ENCODE peak calls at places on chromosomes 2 and 18, in seven cellular contexts. X is upper lobe of right lung; I is CD8-positive, alpha-beta memory T cell; G is SJSA1; Q is lower lobe of right lung; R is CD8-positive, alpha-beta T cell; M is pancreas. S is an unnamed sample.

GRCh38 chr2:145764631-145765030 is 1244.7 kb upstream of the ZEB2 start:
- DNase-seq in X (no peak), I (no peak), G (no peak), Q (no peak), R (no peak), M (no peak), S (peak; percentile 84)

GRCh38 chr2:7456762-7457161 is 539.5 kb downstream of the RNF144A start:
- DNase-seq in X (no peak), I (no peak), G (no peak), Q (no peak), R (no peak), M (no peak), S (no peak)

GRCh38 chr2:37358466-37358865 is 14.0 kb downstream of the QPCT start:
- DNase-seq in X (no peak), I (no peak), G (no peak), Q (no peak), R (no peak), M (no peak), S (no peak)

GRCh38 chr18:35775887-35776286 is 194.3 kb downstream of the GALNT1 start:
- DNase-seq in X (no peak), I (no peak), G (no peak), Q (no peak), R (no peak), M (no peak), S (no peak)

GRCh38 chr2:229001196-229001595 is 269.9 kb downstream of the PID1 start:
- DNase-seq in X (no peak), I (no peak), G (no peak), Q (no peak), R (no peak), M (no peak), S (no peak)

GRCh38 chr2:237118731-237119130 is 33.0 kb downstream of the COPS8 start:
- DNase-seq in X (no peak), I (no peak), G (no peak), Q (no peak), R (no peak), M (no peak), S (no peak)

GRCh38 chr2:8285081-8285480 is 396.8 kb upstream of the ID2 start:
- DNase-seq in X (no peak), I (no peak), G (peak; percentile 72), Q (no peak), R (no peak), M (no peak), S (peak; percentile 58)

GRCh38 chr2:149741646-149742045 is 154.1 kb upstream of the MMADHC start:
- DNase-seq in X (no peak), I (no peak), G (peak; percentile 92), Q (no peak), R (no peak), M (no peak), S (no peak)

GRCh38 chr2:197990356-197990755 is 186.0 kb downstream of the PLCL1 start:
- DNase-seq in X (no peak), I (no peak), G (no peak), Q (no peak), R (no peak), M (no peak), S (no peak)

GRCh38 chr18:3612315-3612714 is 162.3 kb downstream of the TGIF1 start:
- DNase-seq in X (no peak), I (no peak), G (no peak), Q (no peak), R (no peak), M (no peak), S (no peak)

GRCh38 chr2:16441431-16441830 is 224.2 kb downstream of the CYRIA start:
- DNase-seq in X (no peak), I (no peak), G (no peak), Q (no peak), R (no peak), M (no peak), S (no peak)

GRCh38 chr2:118807668-118808428 is 39.6 kb downstream of the EN1 start:
- DNase-seq in X (no peak), I (no peak), G (no peak), Q (no peak), R (no peak), M (no peak), S (no peak)

GRCh38 chr18:26757263-26758019 is 108.1 kb downstream of the AQP4 start:
- DNase-seq in X (no peak), I (no peak), G (no peak), Q (no peak), R (no peak), M (peak; percentile 68), S (no peak)

GRCh38 chr2:190099890-190100289 is 37.4 kb upstream of the MSTN start:
- DNase-seq in X (no peak), I (no peak), G (no peak), Q (no peak), R (no peak), M (no peak), S (no peak)

GRCh38 chr2:158600155-158600802 is 143.5 kb downstream of the PKP4 start:
- DNase-seq in X (no peak), I (no peak), G (peak; percentile 90), Q (no peak), R (no peak), M (peak; percentile 15), S (peak; percentile 61)

GRCh38 chr2:116517936-116518335 is 1296.6 kb upstream of the DDX18 start:
- DNase-seq in X (no peak), I (no peak), G (no peak), Q (no peak), R (no peak), M (no peak), S (no peak)

GRCh38 chr2:117948585-117948984 is 65.3 kb downstream of the CCDC93 start:
- DNase-seq in X (no peak), I (no peak), G (no peak), Q (no peak), R (no peak), M (no peak), S (no peak)

GRCh38 chr2:146239392-146240135 is 1605.3 kb upstream of the ACVR2A start:
- DNase-seq in X (no peak), I (no peak), G (no peak), Q (no peak), R (no peak), M (no peak), S (no peak)

GRCh38 chr2:231199219-231199618 is 788 bp downstream of the ARMC9 start:
- DNase-seq in X (no peak), I (no peak), G (no peak), Q (no peak), R (no peak), M (no peak), S (no peak)

GRCh38 chr2:234377761-234378341 is 119.0 kb downstream of the ARL4C start:
- DNase-seq in X (no peak), I (no peak), G (peak; percentile 74), Q (no peak), R (no peak), M (no peak), S (no peak)

GRCh38 chr2:210003394-210003793 is 956 bp downstream of the RPE start:
- DNase-seq in X (no peak), I (no peak), G (no peak), Q (no peak), R (no peak), M (no peak), S (no peak)

GRCh38 chr2:224915126-224915525 is 127.1 kb downstream of the DOCK10 start:
- DNase-seq in X (no peak), I (no peak), G (no peak), Q (no peak), R (no peak), M (no peak), S (no peak)

GRCh38 chr2:183010112-183010511 is 28.1 kb downstream of the NCKAP1 start:
- DNase-seq in X (no peak), I (no peak), G (no peak), Q (no peak), R (no peak), M (no peak), S (peak; percentile 53)

GRCh38 chr2:235433860-235434259 is 60.0 kb upstream of the AGAP1 start:
- DNase-seq in X (no peak), I (no peak), G (no peak), Q (no peak), R (no peak), M (peak; percentile 67), S (peak; percentile 81)

GRCh38 chr18:79552140-79552631 is 127.4 kb upstream of the CTDP1 start:
- DNase-seq in X (no peak), I (no peak), G (no peak), Q (no peak), R (no peak), M (no peak), S (no peak)
- H3K4me3 ChIP-seq in X (no peak overlapping the region), I (no peak overlapping the region), G (no peak overlapping the region), Q (no peak overlapping the region), R (no peak overlapping the region), M (no peak overlapping the region), S (no peak overlapping the region)

GRCh38 chr2:139836769-139837168 is 1056.6 kb upstream of the NXPH2 start:
- DNase-seq in X (no peak), I (no peak), G (no peak), Q (no peak), R (no peak), M (no peak), S (no peak)

DNA sequence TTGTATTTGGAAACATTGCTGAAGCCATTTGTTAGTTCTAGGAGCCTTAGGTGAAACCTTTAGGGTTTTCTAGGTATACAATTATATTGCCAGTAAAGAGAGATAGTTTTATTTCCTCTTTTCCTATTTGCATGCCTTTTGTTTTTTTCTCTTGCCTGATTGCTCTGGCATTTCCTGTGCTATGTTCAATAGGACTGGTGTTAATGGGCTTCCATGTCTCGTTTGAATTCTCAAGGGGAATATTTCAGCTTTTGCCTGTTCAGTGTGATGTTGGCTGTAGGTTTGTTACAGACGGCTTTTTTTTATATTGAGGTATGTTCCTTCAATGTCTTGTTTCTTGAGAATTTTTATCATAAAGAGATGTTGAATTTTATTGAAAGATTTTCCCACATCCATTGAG is 1054.9 kb upstream of the NXPH2 start:
- DNase-seq in X (no peak), I (no peak), G (no peak), Q (no peak), R (no peak), M (no peak), S (no peak)
- H3K4me3 ChIP-seq in X (no peak overlapping the region), I (no peak overlapping the region), G (no peak overlapping the region), Q (no peak overlapping the region), R (no peak overlapping the region), M (no peak overlapping the region), S (no peak overlapping the region)

GRCh38 chr2:192035731-192036442 is 158.8 kb downstream of the TMEFF2 start:
- DNase-seq in X (no peak), I (no peak), G (no peak), Q (no peak), R (no peak), M (no peak), S (no peak)
- H3K4me3 ChIP-seq in X (no peak overlapping the region), I (no peak overlapping the region), G (no peak overlapping the region), Q (no peak overlapping the region), R (no peak overlapping the region), M (no peak overlapping the region), S (no peak overlapping the region)

GRCh38 chr2:43175187-43175490 is 51.3 kb downstream of the ZFP36L2 start:
- DNase-seq in X (no peak), I (no peak), G (no peak), Q (no peak), R (no peak), M (no peak), S (no peak)

GRCh38 chr2:43171789-43172188 is 54.6 kb downstream of the ZFP36L2 start:
- DNase-seq in X (no peak), I (no peak), G (peak; percentile 22), Q (no peak), R (no peak), M (no peak), S (peak; percentile 80)

GRCh38 chr2:43178055-43178598 is 48.3 kb downstream of the ZFP36L2 start:
- DNase-seq in X (no peak), I (no peak), G (no peak), Q (no peak), R (no peak), M (no peak), S (no peak)

GRCh38 chr2:43176449-43176848 is 50.0 kb downstream of the ZFP36L2 start:
- DNase-seq in X (no peak), I (no peak), G (no peak), Q (no peak), R (no peak), M (no peak), S (no peak)

GRCh38 chr2:43174368-43175186 is 51.8 kb downstream of the ZFP36L2 start:
- DNase-seq in X (no peak), I (peak; percentile 87), G (peak; percentile 67), Q (no peak), R (peak; percentile 83), M (no peak), S (no peak)
- H3K4me3 ChIP-seq in X (no peak overlapping the region), I (peak overlapping the region; percentile 36), G (no peak overlapping the region), Q (peak overlapping the region; percentile 16), R (peak overlapping the region; percentile 3), M (no peak overlapping the region), S (no peak overlapping the region)

S was measured in right cardiac atrium.